ENCODE peak calls at places on chromosomes 6 and 20, in ten cellular contexts. J is AG04450, A is HCT116, O is left ventricle myocardium inferior, X is IMR-90, L is heart right ventricle, K is hepatocyte, Q is cardiac muscle cell, B is stomach, T is tibial artery. D is an unnamed sample.

GRCh38 chr6:29965873-29966601 is 23.7 kb downstream of the HLA-A start:
- DNase-seq in O (peak; percentile 88), K (peak; percentile 61), J (no peak), A (peak; percentile 91), B (peak; percentile 92), T (peak; percentile 80), X (peak; percentile 57), L (peak; percentile 79), Q (peak; percentile 66), D (peak; percentile 93)

GRCh38 chr6:24864345-24864744 is 65.6 kb upstream of the ARMH2 start:
- DNase-seq in K (no peak), Q (peak; percentile 16), B (no peak), J (peak; percentile 26), O (no peak), A (no peak), T (no peak), X (peak; percentile 85), L (no peak), D (no peak)

GRCh38 chr6:2714359-2714895 is 36.3 kb downstream of the MYLK4 start:
- DNase-seq in J (peak; percentile 54), A (no peak), X (peak; percentile 97), L (no peak), O (no peak), Q (no peak), B (no peak), T (no peak), K (no peak), D (no peak)

GRCh38 chr20:15835811-15836210 is 737.4 kb downstream of the KIF16B start:
- DNase-seq in A (no peak), O (no peak), J (no peak), T (no peak), Q (no peak), L (no peak), X (no peak), B (no peak), K (no peak), D (no peak)

GRCh38 chr20:10603971-10604864 is 69.6 kb downstream of the JAG1 start:
- DNase-seq in B (no peak), O (peak; percentile 31), T (peak; percentile 87), K (peak; percentile 57), X (peak; percentile 94), L (peak; percentile 40), Q (peak; percentile 55), J (peak; percentile 70), A (peak; percentile 32), D (no peak)

GRCh38 chr6:122048570-122048969 is 350.9 kb upstream of the HSF2 start:
- DNase-seq in Q (no peak), T (no peak), A (no peak), K (no peak), O (no peak), X (peak; percentile 36), L (no peak), J (no peak), B (no peak), D (no peak)

GRCh38 chr20:62197321-62197720 is 14.5 kb downstream of the MTG2 start:
- DNase-seq in B (no peak), K (no peak), A (no peak), O (no peak), Q (no peak), X (no peak), L (peak; percentile 1), T (no peak), J (no peak), D (no peak)

GRCh38 chr20:53036992-53037391 is 64.8 kb downstream of the TSHZ2 start:
- DNase-seq in T (no peak), Q (no peak), O (no peak), B (no peak), X (no peak), A (no peak), J (no peak), L (no peak), K (no peak), D (no peak)

GRCh38 chr6:77657365-77657764 is 4.5 kb downstream of the MEI4 start:
- DNase-seq in B (no peak), T (no peak), Q (no peak), L (no peak), X (no peak), K (no peak), J (no peak), O (no peak), A (no peak), D (no peak)

GRCh38 chr6:93294879-93295278 is 124.5 kb downstream of the EPHA7 start:
- DNase-seq in Q (no peak), K (no peak), J (no peak), A (no peak), O (no peak), T (no peak), L (no peak), B (no peak), X (no peak), D (no peak)

GRCh38 chr6:142011775-142012174 is 121.0 kb upstream of the GJE1 start:
- DNase-seq in O (no peak), A (no peak), J (no peak), K (no peak), T (no peak), B (no peak), X (no peak), Q (no peak), L (no peak), D (no peak)

GRCh38 chr6:168533428-168533827 is 92.4 kb downstream of the SMOC2 start:
- DNase-seq in J (no peak), Q (no peak), L (no peak), A (no peak), K (no peak), B (peak; percentile 55), X (no peak), T (no peak), O (no peak), D (no peak)

GRCh38 chr6:136031982-136032381 is 180.5 kb downstream of the PDE7B start:
- DNase-seq in Q (peak; percentile 22), X (peak; percentile 74), K (peak; percentile 40), L (no peak), J (no peak), A (peak; percentile 6), O (no peak), B (no peak), T (no peak), D (no peak)

GRCh38 chr20:56360133-56360898 is 1.5 kb downstream of the FAM210B start:
- DNase-seq in T (no peak), O (no peak), A (no peak), K (no peak), L (no peak), B (no peak), Q (no peak), X (no peak), J (no peak), D (peak; percentile 17)

GRCh38 chr20:1336699-1337387 is 7.9 kb upstream of the SDCBP2 start:
- DNase-seq in K (no peak), A (no peak), J (no peak), T (peak; percentile 56), O (peak; percentile 84), L (peak; percentile 86), Q (no peak), X (no peak), B (peak; percentile 82), D (no peak)

GRCh38 chr20:11047559-11047958 is 373.8 kb upstream of the JAG1 start:
- DNase-seq in L (no peak), J (no peak), O (no peak), K (no peak), A (no peak), B (no peak), Q (no peak), T (no peak), X (no peak), D (no peak)

GRCh38 chr6:145627451-145627850 is 107.9 kb downstream of the EPM2A start:
- DNase-seq in L (no peak), X (no peak), T (no peak), A (no peak), K (no peak), J (no peak), B (no peak), Q (no peak), O (no peak), D (no peak)

DNA sequence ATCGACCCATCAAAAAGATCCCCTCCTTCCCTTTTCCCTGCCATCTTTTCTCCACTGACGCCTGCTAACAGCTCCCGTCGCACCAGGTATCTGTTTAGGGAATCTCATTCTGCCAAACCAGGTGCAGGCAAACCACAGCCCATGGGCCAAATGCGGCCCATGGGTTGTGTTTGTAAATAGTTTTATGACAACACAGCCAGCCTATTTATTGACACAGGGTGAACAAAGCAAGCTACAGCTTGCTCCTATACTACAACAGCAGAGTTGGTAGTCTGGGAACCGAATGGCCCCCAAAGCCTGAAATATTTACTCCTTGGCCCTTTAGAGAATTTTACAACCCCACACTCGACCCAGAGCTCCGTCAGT is 16.4 kb downstream of the NFATC2 start:
- DNase-seq in X (no peak), J (no peak), T (no peak), Q (no peak), L (no peak), K (no peak), A (no peak), B (no peak), O (no peak), D (no peak)
- H3K4me3 ChIP-seq in X (no peak overlapping the region), J (no peak overlapping the region), T (no peak overlapping the region), Q (no peak overlapping the region), L (peak overlapping the region; percentile 27), K (no peak overlapping the region), A (no peak overlapping the region), B (no peak overlapping the region), O (peak overlapping the region; percentile 32), D (no peak overlapping the region)

DNA sequence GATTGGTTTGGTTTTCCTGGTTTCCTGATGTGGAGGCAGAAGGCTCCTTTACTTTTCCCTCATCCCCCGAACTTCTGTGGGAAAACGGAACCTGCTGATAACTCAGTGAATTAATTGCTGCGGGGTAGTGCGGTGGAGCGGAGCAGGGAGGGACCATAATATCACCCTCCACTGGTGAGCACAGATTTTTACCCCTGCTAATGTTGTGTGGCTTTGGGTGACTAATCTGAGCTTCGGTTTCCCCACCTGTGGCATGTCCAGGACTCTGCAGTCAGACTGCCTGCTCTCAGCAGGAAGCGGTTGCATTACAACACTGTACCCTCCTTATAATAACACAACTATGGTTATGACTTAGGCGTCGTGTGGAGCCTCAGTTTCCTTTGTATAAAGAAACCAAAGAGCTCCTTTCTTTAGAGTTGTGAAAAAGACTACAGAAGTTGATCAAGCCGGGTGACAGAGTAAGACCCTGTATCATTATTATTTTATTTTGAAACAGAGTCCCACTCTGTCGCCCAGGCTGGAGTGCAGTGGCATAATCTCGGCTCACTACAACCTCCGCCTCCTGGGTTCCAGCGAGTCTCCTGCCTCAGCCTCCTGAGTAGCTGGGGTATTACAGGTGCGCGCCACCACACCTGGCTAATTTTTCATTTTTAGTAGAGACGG is 2.2 kb upstream of the ID1 start:
- DNase-seq in B (peak; percentile 49), K (peak; percentile 67), A (peak; percentile 72), Q (no peak), L (no peak), O (no peak), J (no peak), X (peak; percentile 89), T (no peak), D (no peak)
- H3K27ac ChIP-seq in B (peak overlapping the region; percentile 96), K (peak overlapping the region; percentile 97), A (peak overlapping the region; percentile 98), Q (peak overlapping the region; percentile 99), L (peak overlapping the region; percentile 95), O (peak overlapping the region; percentile 93), J (peak overlapping the region; percentile 39), X (peak overlapping the region; percentile 46), T (peak overlapping the region; percentile 46), D (no peak overlapping the region)

GRCh38 chr20:45892049-45892816 is 1.1 kb downstream of the CTSA start:
- DNase-seq in J (no peak), Q (no peak), K (peak; percentile 51), B (peak; percentile 28), X (peak; percentile 41), A (no peak), T (peak; percentile 28), O (no peak), L (no peak), D (peak; percentile 52)
- TF ChIP-seq CTCF in J (peak; percentile 13), Q (peak; percentile 28), K (no peak), B (no peak), X (peak; percentile 29), A (peak; percentile 29), T (no peak), O (peak; percentile 7), L (no peak), D (no peak)

GRCh38 chr6:11535801-11536230 is 1.7 kb upstream of the TMEM170B start:
- DNase-seq in J (no peak), Q (peak; percentile 30), A (no peak), K (peak; percentile 55), B (peak; percentile 33), L (no peak), T (no peak), X (peak; percentile 46), O (no peak), D (peak; percentile 61)
- H3K4me3 ChIP-seq in J (no peak overlapping the region), Q (no peak overlapping the region), A (no peak overlapping the region), K (no peak overlapping the region), B (no peak overlapping the region), L (no peak overlapping the region), T (no peak overlapping the region), X (no peak overlapping the region), O (no peak overlapping the region), D (no peak overlapping the region)